ENCODE peak calls at places on chromosomes 13 and 19, in seven cellular contexts. One of them, this sample, is unnamed.
A peak's percentile ranks its signal among the peaks of the same experiment; 100 is the strongest.

GRCh38 chr13:25224151-25224550 is 52.1 kb upstream of the AMER2 start:
- DNase-seq in cardiac muscle cell: no peak
- DNase-seq in ascending aorta: no peak
- DNase-seq in CD8-positive, alpha-beta memory T cell: no peak
- DNase-seq in spleen: no peak
- DNase-seq in A673: no peak
- DNase-seq in Caco-2: no peak
- DNase-seq in this sample: no peak

GRCh38 chr19:10808937-10809655 is 26.9 kb downstream of the TMED1 start:
- DNase-seq in cardiac muscle cell: peak; percentile 55
- DNase-seq in ascending aorta: no peak
- DNase-seq in CD8-positive, alpha-beta memory T cell: no peak
- DNase-seq in spleen: no peak
- DNase-seq in A673: no peak
- DNase-seq in Caco-2: no peak
- DNase-seq in this sample: no peak

GRCh38 chr13:106507560-106508274 is 27.7 kb downstream of the EFNB2 start:
- DNase-seq in cardiac muscle cell: peak; percentile 96
- DNase-seq in ascending aorta: no peak
- DNase-seq in CD8-positive, alpha-beta memory T cell: no peak
- DNase-seq in spleen: no peak
- DNase-seq in A673: no peak
- DNase-seq in Caco-2: no peak
- DNase-seq in this sample: peak; percentile 45

GRCh38 chr13:79799466-79799865 is 318.5 kb downstream of the NDFIP2 start:
- DNase-seq in cardiac muscle cell: no peak
- DNase-seq in ascending aorta: no peak
- DNase-seq in CD8-positive, alpha-beta memory T cell: no peak
- DNase-seq in spleen: no peak
- DNase-seq in A673: peak; percentile 78
- DNase-seq in Caco-2: no peak
- DNase-seq in this sample: no peak

GRCh38 chr19:35009424-35010415 is 9.6 kb downstream of the GRAMD1A start:
- DNase-seq in cardiac muscle cell: no peak
- DNase-seq in ascending aorta: no peak
- DNase-seq in CD8-positive, alpha-beta memory T cell: no peak
- DNase-seq in spleen: no peak
- DNase-seq in A673: no peak
- DNase-seq in Caco-2: no peak
- DNase-seq in this sample: no peak

GRCh38 chr13:71842003-71842402 is 25.0 kb downstream of the DACH1 start:
- DNase-seq in cardiac muscle cell: no peak
- DNase-seq in ascending aorta: no peak
- DNase-seq in CD8-positive, alpha-beta memory T cell: no peak
- DNase-seq in spleen: no peak
- DNase-seq in A673: no peak
- DNase-seq in Caco-2: no peak
- DNase-seq in this sample: no peak

GRCh38 chr19:13627531-13627930 is 121.3 kb upstream of the CACNA1A start:
- DNase-seq in cardiac muscle cell: no peak
- DNase-seq in ascending aorta: no peak
- DNase-seq in CD8-positive, alpha-beta memory T cell: no peak
- DNase-seq in spleen: peak; percentile 35
- DNase-seq in A673: no peak
- DNase-seq in Caco-2: no peak
- DNase-seq in this sample: no peak

GRCh38 chr19:38162094-38162493 is 61.9 kb downstream of the DPF1 start:
- DNase-seq in cardiac muscle cell: no peak
- DNase-seq in ascending aorta: no peak
- DNase-seq in CD8-positive, alpha-beta memory T cell: no peak
- DNase-seq in spleen: no peak
- DNase-seq in A673: no peak
- DNase-seq in Caco-2: no peak
- DNase-seq in this sample: no peak

GRCh38 chr13:94546071-94546839 is 49.7 kb downstream of the TGDS start:
- DNase-seq in cardiac muscle cell: no peak
- DNase-seq in ascending aorta: no peak
- DNase-seq in CD8-positive, alpha-beta memory T cell: no peak
- DNase-seq in spleen: no peak
- DNase-seq in A673: no peak
- DNase-seq in Caco-2: no peak
- DNase-seq in this sample: no peak

GRCh38 chr19:45577111-45577905 is 7.3 kb downstream of the OPA3 start:
- DNase-seq in cardiac muscle cell: peak; percentile 87
- DNase-seq in ascending aorta: no peak
- DNase-seq in CD8-positive, alpha-beta memory T cell: peak; percentile 16
- DNase-seq in spleen: no peak
- DNase-seq in A673: no peak
- DNase-seq in Caco-2: peak; percentile 81
- DNase-seq in this sample: peak; percentile 61

GRCh38 chr19:45079063-45079910 is at the start of gene GEMIN7:
- DNase-seq in cardiac muscle cell: peak; percentile 82
- DNase-seq in ascending aorta: no peak
- DNase-seq in CD8-positive, alpha-beta memory T cell: peak; percentile 81
- DNase-seq in spleen: peak; percentile 94
- DNase-seq in A673: peak; percentile 86
- DNase-seq in Caco-2: peak; percentile 82
- DNase-seq in this sample: no peak

GRCh38 chr19:11626252-11626651 is 29.0 kb downstream of the ZNF627 start:
- DNase-seq in cardiac muscle cell: no peak
- DNase-seq in ascending aorta: no peak
- DNase-seq in CD8-positive, alpha-beta memory T cell: no peak
- DNase-seq in spleen: no peak
- DNase-seq in A673: no peak
- DNase-seq in Caco-2: no peak
- DNase-seq in this sample: no peak

GRCh38 chr13:92808007-92808406 is 418.6 kb upstream of the GPC6 start:
- DNase-seq in cardiac muscle cell: no peak
- DNase-seq in ascending aorta: no peak
- DNase-seq in CD8-positive, alpha-beta memory T cell: no peak
- DNase-seq in spleen: no peak
- DNase-seq in A673: no peak
- DNase-seq in Caco-2: no peak
- DNase-seq in this sample: no peak

GRCh38 chr19:843180-843835 is 2.5 kb downstream of the PRTN3 start:
- DNase-seq in cardiac muscle cell: no peak
- DNase-seq in ascending aorta: no peak
- DNase-seq in CD8-positive, alpha-beta memory T cell: no peak
- DNase-seq in spleen: peak; percentile 86
- DNase-seq in A673: no peak
- DNase-seq in Caco-2: peak; percentile 56
- DNase-seq in this sample: no peak

GRCh38 chr19:42062381-42062780 is 7.6 kb downstream of the GRIK5 start:
- DNase-seq in cardiac muscle cell: no peak
- DNase-seq in ascending aorta: no peak
- DNase-seq in CD8-positive, alpha-beta memory T cell: no peak
- DNase-seq in spleen: no peak
- DNase-seq in A673: no peak
- DNase-seq in Caco-2: no peak
- DNase-seq in this sample: no peak

GRCh38 chr19:42057856-42058255 is 12.2 kb downstream of the GRIK5 start:
- DNase-seq in cardiac muscle cell: no peak
- DNase-seq in ascending aorta: no peak
- DNase-seq in CD8-positive, alpha-beta memory T cell: no peak
- DNase-seq in spleen: no peak
- DNase-seq in A673: no peak
- DNase-seq in Caco-2: no peak
- DNase-seq in this sample: no peak

GRCh38 chr19:42054205-42054604 is 15.8 kb downstream of the GRIK5 start:
- DNase-seq in cardiac muscle cell: no peak
- DNase-seq in ascending aorta: no peak
- DNase-seq in CD8-positive, alpha-beta memory T cell: no peak
- DNase-seq in spleen: no peak
- DNase-seq in A673: no peak
- DNase-seq in Caco-2: no peak
- DNase-seq in this sample: no peak

GRCh38 chr19:42060117-42060516 is 9.9 kb downstream of the GRIK5 start:
- DNase-seq in cardiac muscle cell: no peak
- DNase-seq in ascending aorta: no peak
- DNase-seq in CD8-positive, alpha-beta memory T cell: no peak
- DNase-seq in spleen: no peak
- DNase-seq in A673: no peak
- DNase-seq in Caco-2: no peak
- DNase-seq in this sample: no peak

DNA sequence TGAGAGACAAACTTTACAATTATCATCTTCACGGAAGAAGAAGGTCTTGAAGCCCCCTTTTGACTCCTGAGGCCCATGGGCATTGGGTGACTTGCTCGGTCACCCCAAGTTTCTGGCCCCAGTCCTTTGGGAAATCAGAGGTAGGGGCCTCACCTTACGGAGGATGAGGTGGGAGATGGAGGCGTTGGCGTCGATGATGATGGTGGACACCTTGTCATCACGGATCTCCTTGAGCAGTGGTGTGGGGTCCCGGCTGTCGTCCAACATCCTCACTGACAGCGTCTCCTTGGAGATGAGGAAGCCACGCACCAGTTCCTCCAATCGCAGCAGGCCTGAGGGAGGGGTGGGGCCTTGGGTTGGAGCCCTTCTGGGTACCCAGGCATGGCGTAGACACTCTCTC is 10.8 kb downstream of the GRIK5 start:
- DNase-seq in cardiac muscle cell: no peak
- DNase-seq in ascending aorta: no peak
- DNase-seq in CD8-positive, alpha-beta memory T cell: no peak
- DNase-seq in spleen: no peak
- DNase-seq in A673: no peak
- DNase-seq in Caco-2: no peak
- DNase-seq in this sample: no peak
- H3K36me3 ChIP-seq in cardiac muscle cell: no peaks in the 10 kb centered on the region
- H3K36me3 ChIP-seq in ascending aorta: peaks cover 54% of the 10 kb centered on the region
- H3K36me3 ChIP-seq in CD8-positive, alpha-beta memory T cell: no peaks in the 10 kb centered on the region
- H3K36me3 ChIP-seq in spleen: no peaks in the 10 kb centered on the region
- H3K36me3 ChIP-seq in A673: peaks cover 33% of the 10 kb centered on the region
- H3K36me3 ChIP-seq in Caco-2: no peaks in the 10 kb centered on the region
- H3K36me3 ChIP-seq in this sample: no peaks in the 10 kb centered on the region

DNA sequence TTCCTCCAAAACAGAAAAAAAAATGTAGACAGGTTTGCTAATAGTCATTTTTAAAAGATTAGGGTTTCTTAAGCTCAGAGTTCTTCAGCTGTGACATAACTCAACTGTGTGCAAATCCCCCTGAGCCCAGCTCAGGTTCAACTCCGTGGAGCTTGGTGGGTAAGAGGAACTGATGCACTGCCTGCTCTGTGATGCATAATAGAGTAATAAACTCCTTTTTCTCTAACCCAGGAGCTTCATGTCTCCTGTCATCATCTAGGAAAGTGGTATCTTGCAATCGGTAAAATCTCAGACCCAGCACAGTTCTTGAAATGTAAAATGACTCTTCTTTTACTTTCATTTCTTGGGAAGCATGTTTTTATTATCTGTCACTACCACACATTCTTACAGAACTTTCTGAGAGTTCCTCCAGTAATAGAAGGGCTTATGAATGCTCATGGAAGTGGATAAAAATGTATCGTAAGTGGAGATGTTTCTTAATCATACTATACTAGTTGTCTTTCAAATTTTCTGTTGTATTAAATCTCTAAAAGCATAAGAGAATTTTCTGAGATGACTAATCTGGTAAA is 123.8 kb upstream of the PCDH9 start:
- DNase-seq in cardiac muscle cell: peak; percentile 25
- DNase-seq in ascending aorta: no peak
- DNase-seq in CD8-positive, alpha-beta memory T cell: no peak
- DNase-seq in spleen: no peak
- DNase-seq in A673: no peak
- DNase-seq in Caco-2: no peak
- DNase-seq in this sample: no peak
- H3K4me3 ChIP-seq in cardiac muscle cell: no peak overlapping the region
- H3K4me3 ChIP-seq in ascending aorta: no peak overlapping the region
- H3K4me3 ChIP-seq in CD8-positive, alpha-beta memory T cell: no peak overlapping the region
- H3K4me3 ChIP-seq in spleen: no peak overlapping the region
- H3K4me3 ChIP-seq in A673: peak overlapping the region; percentile 3
- H3K4me3 ChIP-seq in Caco-2: no peak overlapping the region
- H3K4me3 ChIP-seq in this sample: peak overlapping the region; percentile 13

GRCh38 chr13:95641961-95642621 is 2.4 kb downstream of the DZIP1 start:
- DNase-seq in cardiac muscle cell: peak; percentile 73
- DNase-seq in ascending aorta: no peak
- DNase-seq in CD8-positive, alpha-beta memory T cell: no peak
- DNase-seq in spleen: peak; percentile 76
- DNase-seq in A673: peak; percentile 12
- DNase-seq in Caco-2: peak; percentile 64
- DNase-seq in this sample: no peak
- H3K36me3 ChIP-seq in cardiac muscle cell: peaks cover 11% of the 10 kb centered on the region
- H3K36me3 ChIP-seq in ascending aorta: no peaks in the 10 kb centered on the region
- H3K36me3 ChIP-seq in CD8-positive, alpha-beta memory T cell: no peaks in the 10 kb centered on the region
- H3K36me3 ChIP-seq in spleen: no peaks in the 10 kb centered on the region
- H3K36me3 ChIP-seq in A673: no peaks in the 10 kb centered on the region
- H3K36me3 ChIP-seq in Caco-2: no peaks in the 10 kb centered on the region
- H3K36me3 ChIP-seq in this sample: no peaks in the 10 kb centered on the region

GRCh38 chr19:18433039-18433691 is 4.8 kb downstream of the ISYNA1 start:
- DNase-seq in cardiac muscle cell: peak; percentile 62
- DNase-seq in ascending aorta: no peak
- DNase-seq in CD8-positive, alpha-beta memory T cell: peak; percentile 67
- DNase-seq in spleen: peak; percentile 92
- DNase-seq in A673: peak; percentile 87
- DNase-seq in Caco-2: no peak
- DNase-seq in this sample: no peak
- H3K4me3 ChIP-seq in cardiac muscle cell: peak overlapping the region; percentile 25
- H3K4me3 ChIP-seq in ascending aorta: peak overlapping the region; percentile 60
- H3K4me3 ChIP-seq in CD8-positive, alpha-beta memory T cell: peak overlapping the region; percentile 47
- H3K4me3 ChIP-seq in spleen: peak overlapping the region; percentile 53
- H3K4me3 ChIP-seq in A673: peak overlapping the region; percentile 35
- H3K4me3 ChIP-seq in Caco-2: no peak overlapping the region
- H3K4me3 ChIP-seq in this sample: peak overlapping the region; percentile 42

GRCh38 chr13:32330438-32330837 is 15.1 kb downstream of the BRCA2 start:
- DNase-seq in cardiac muscle cell: peak; percentile 86
- DNase-seq in ascending aorta: no peak
- DNase-seq in CD8-positive, alpha-beta memory T cell: no peak
- DNase-seq in spleen: no peak
- DNase-seq in A673: no peak
- DNase-seq in Caco-2: no peak
- DNase-seq in this sample: peak; percentile 49
- H3K36me3 ChIP-seq in cardiac muscle cell: no peaks in the 10 kb centered on the region
- H3K36me3 ChIP-seq in ascending aorta: no peaks in the 10 kb centered on the region
- H3K36me3 ChIP-seq in CD8-positive, alpha-beta memory T cell: peaks cover 7% of the 10 kb centered on the region
- H3K36me3 ChIP-seq in spleen: no peaks in the 10 kb centered on the region
- H3K36me3 ChIP-seq in A673: peaks cover 67% of the 10 kb centered on the region
- H3K36me3 ChIP-seq in Caco-2: no peaks in the 10 kb centered on the region
- H3K36me3 ChIP-seq in this sample: no peaks in the 10 kb centered on the region

This sample was measured in BJ.